ENCODE peak calls at places on chromosomes 16 and 17, in five cellular contexts. U is Jurkat, Clone E6-1; O is HAP-1; Y is HEK293T; M is bronchial epithelial cell. N is an unnamed sample.
A peak's percentile ranks its signal among the peaks of the same experiment; 100 is the strongest.

GRCh38 chr16:85425061-85425662 is 188.0 kb upstream of the GSE1 start:
- DNase-seq in Y (no peak), U (no peak), M (no peak), O (no peak), N (no peak)

GRCh38 chr17:37098910-37099664 is 150.3 kb downstream of the AATF start:
- DNase-seq in O (no peak), Y (no peak), U (no peak), M (peak; percentile 39), N (no peak)

GRCh38 chr16:56288019-56288418 is 96.7 kb downstream of the GNAO1 start:
- DNase-seq in O (no peak), U (no peak), M (no peak), Y (no peak), N (no peak)

GRCh38 chr17:64460955-64461354 is 12.0 kb downstream of the MILR1 start:
- DNase-seq in U (no peak), O (no peak), Y (no peak), M (no peak), N (no peak)

GRCh38 chr16:72961863-72962262 is 86.1 kb downstream of the ZFHX3 start:
- DNase-seq in U (no peak), O (no peak), Y (no peak), M (no peak), N (no peak)

GRCh38 chr17:47694018-47694817 is at the start of gene TBKBP1:
- DNase-seq in O (peak; percentile 49), U (no peak), Y (peak; percentile 75), M (no peak), N (peak; percentile 39)

GRCh38 chr17:74351552-74352210 is 10.0 kb downstream of the BTBD17 start:
- DNase-seq in O (no peak), U (no peak), Y (peak; percentile 68), M (no peak), N (no peak)

GRCh38 chr17:10036511-10037061 is 131.5 kb upstream of the RCVRN start:
- DNase-seq in U (no peak), Y (no peak), M (no peak), O (no peak), N (no peak)

GRCh38 chr17:52636443-52636842 is 477.9 kb upstream of the CA10 start:
- DNase-seq in U (no peak), O (no peak), Y (no peak), M (no peak), N (no peak)

GRCh38 chr16:83400234-83400633 is 407.5 kb upstream of the HSBP1 start:
- DNase-seq in U (no peak), M (no peak), Y (no peak), O (no peak), N (no peak)

GRCh38 chr17:7897773-7898172 is 9.2 kb downstream of the CHD3 start:
- DNase-seq in M (peak; percentile 50), O (no peak), U (no peak), Y (peak; percentile 21), N (peak; percentile 13)

GRCh38 chr17:13576661-13577526 is 24.8 kb downstream of the HS3ST3A1 start:
- DNase-seq in Y (no peak), U (peak; percentile 11), O (no peak), M (no peak), N (no peak)

GRCh38 chr17:83100853-83101391 is 21.5 kb downstream of the METRNL start:
- DNase-seq in Y (no peak), O (no peak), U (peak; percentile 7), M (no peak), N (no peak)